ENCODE peak calls at places on chromosomes 6 and 20, in nine cellular contexts. One of them, this sample, is unnamed.
A peak's percentile ranks its signal among the peaks of the same experiment; 100 is the strongest.

GRCh38 chr6:140462495-140463311 is 1088.3 kb upstream of the CITED2 start:
- DNase-seq in sigmoid colon: no peak
- DNase-seq in body of pancreas: peak; percentile 20
- DNase-seq in tibial artery: no peak
- DNase-seq in naive thymus-derived CD4-positive, alpha-beta T cell: no peak
- DNase-seq in brain microvascular endothelial cell: no peak
- DNase-seq in small intestine: peak; percentile 32
- DNase-seq in heart right ventricle: no peak
- DNase-seq in right cardiac atrium: no peak
- DNase-seq in this sample: no peak

GRCh38 chr6:35973670-35974222 is 50.7 kb downstream of the SLC26A8 start:
- DNase-seq in tibial artery: no peak
- DNase-seq in brain microvascular endothelial cell: no peak
- DNase-seq in heart right ventricle: no peak
- DNase-seq in small intestine: peak; percentile 94
- DNase-seq in naive thymus-derived CD4-positive, alpha-beta T cell: no peak
- DNase-seq in body of pancreas: no peak
- DNase-seq in sigmoid colon: no peak
- DNase-seq in right cardiac atrium: no peak
- DNase-seq in this sample: no peak

GRCh38 chr6:82492134-82492533 is 128.5 kb downstream of the TPBG start:
- DNase-seq in sigmoid colon: no peak
- DNase-seq in tibial artery: no peak
- DNase-seq in body of pancreas: no peak
- DNase-seq in right cardiac atrium: no peak
- DNase-seq in brain microvascular endothelial cell: no peak
- DNase-seq in small intestine: no peak
- DNase-seq in naive thymus-derived CD4-positive, alpha-beta T cell: no peak
- DNase-seq in heart right ventricle: no peak
- DNase-seq in this sample: no peak

GRCh38 chr6:39411465-39411864 is 89.0 kb upstream of the KCNK16 start:
- DNase-seq in heart right ventricle: no peak
- DNase-seq in sigmoid colon: no peak
- DNase-seq in naive thymus-derived CD4-positive, alpha-beta T cell: no peak
- DNase-seq in brain microvascular endothelial cell: peak; percentile 69
- DNase-seq in tibial artery: no peak
- DNase-seq in small intestine: no peak
- DNase-seq in right cardiac atrium: no peak
- DNase-seq in body of pancreas: no peak
- DNase-seq in this sample: no peak

GRCh38 chr6:137389150-137389664 is 105.0 kb downstream of the OLIG3 start:
- DNase-seq in brain microvascular endothelial cell: peak; percentile 1
- DNase-seq in right cardiac atrium: no peak
- DNase-seq in heart right ventricle: no peak
- DNase-seq in small intestine: peak; percentile 31
- DNase-seq in body of pancreas: no peak
- DNase-seq in tibial artery: no peak
- DNase-seq in naive thymus-derived CD4-positive, alpha-beta T cell: peak; percentile 65
- DNase-seq in sigmoid colon: no peak
- DNase-seq in this sample: no peak

GRCh38 chr6:36131517-36132220 is 1.4 kb downstream of the MAPK13 start:
- DNase-seq in heart right ventricle: no peak
- DNase-seq in brain microvascular endothelial cell: peak; percentile 77
- DNase-seq in right cardiac atrium: no peak
- DNase-seq in body of pancreas: peak; percentile 87
- DNase-seq in small intestine: peak; percentile 97
- DNase-seq in tibial artery: no peak
- DNase-seq in naive thymus-derived CD4-positive, alpha-beta T cell: peak; percentile 52
- DNase-seq in sigmoid colon: no peak
- DNase-seq in this sample: no peak

GRCh38 chr6:158361961-158362634 is 49.8 kb downstream of the TULP4 start:
- DNase-seq in right cardiac atrium: no peak
- DNase-seq in tibial artery: no peak
- DNase-seq in brain microvascular endothelial cell: no peak
- DNase-seq in sigmoid colon: no peak
- DNase-seq in heart right ventricle: no peak
- DNase-seq in small intestine: no peak
- DNase-seq in body of pancreas: no peak
- DNase-seq in naive thymus-derived CD4-positive, alpha-beta T cell: no peak
- DNase-seq in this sample: no peak

GRCh38 chr6:56050530-56050929 is 175.1 kb upstream of the BMP5 start:
- DNase-seq in naive thymus-derived CD4-positive, alpha-beta T cell: no peak
- DNase-seq in tibial artery: no peak
- DNase-seq in sigmoid colon: no peak
- DNase-seq in small intestine: no peak
- DNase-seq in heart right ventricle: no peak
- DNase-seq in body of pancreas: no peak
- DNase-seq in brain microvascular endothelial cell: no peak
- DNase-seq in right cardiac atrium: no peak
- DNase-seq in this sample: no peak

GRCh38 chr6:75113446-75113845 is 92.4 kb downstream of the COL12A1 start:
- DNase-seq in body of pancreas: no peak
- DNase-seq in right cardiac atrium: no peak
- DNase-seq in naive thymus-derived CD4-positive, alpha-beta T cell: no peak
- DNase-seq in tibial artery: no peak
- DNase-seq in small intestine: no peak
- DNase-seq in heart right ventricle: no peak
- DNase-seq in sigmoid colon: no peak
- DNase-seq in brain microvascular endothelial cell: no peak
- DNase-seq in this sample: no peak

GRCh38 chr6:75109025-75109424 is 96.8 kb downstream of the COL12A1 start:
- DNase-seq in sigmoid colon: no peak
- DNase-seq in naive thymus-derived CD4-positive, alpha-beta T cell: no peak
- DNase-seq in tibial artery: no peak
- DNase-seq in body of pancreas: no peak
- DNase-seq in right cardiac atrium: no peak
- DNase-seq in heart right ventricle: no peak
- DNase-seq in small intestine: no peak
- DNase-seq in brain microvascular endothelial cell: no peak
- DNase-seq in this sample: no peak

GRCh38 chr6:75107913-75108312 is 97.9 kb downstream of the COL12A1 start:
- DNase-seq in naive thymus-derived CD4-positive, alpha-beta T cell: no peak
- DNase-seq in brain microvascular endothelial cell: no peak
- DNase-seq in sigmoid colon: no peak
- DNase-seq in right cardiac atrium: no peak
- DNase-seq in heart right ventricle: no peak
- DNase-seq in tibial artery: no peak
- DNase-seq in small intestine: no peak
- DNase-seq in body of pancreas: no peak
- DNase-seq in this sample: no peak

GRCh38 chr6:75108333-75108974 is 97.4 kb downstream of the COL12A1 start:
- DNase-seq in small intestine: no peak
- DNase-seq in tibial artery: no peak
- DNase-seq in brain microvascular endothelial cell: no peak
- DNase-seq in naive thymus-derived CD4-positive, alpha-beta T cell: no peak
- DNase-seq in heart right ventricle: no peak
- DNase-seq in right cardiac atrium: no peak
- DNase-seq in body of pancreas: no peak
- DNase-seq in sigmoid colon: no peak
- DNase-seq in this sample: no peak

GRCh38 chr6:75109757-75110156 is 96.1 kb downstream of the COL12A1 start:
- DNase-seq in tibial artery: no peak
- DNase-seq in right cardiac atrium: no peak
- DNase-seq in body of pancreas: no peak
- DNase-seq in naive thymus-derived CD4-positive, alpha-beta T cell: no peak
- DNase-seq in brain microvascular endothelial cell: no peak
- DNase-seq in sigmoid colon: no peak
- DNase-seq in heart right ventricle: no peak
- DNase-seq in small intestine: no peak
- DNase-seq in this sample: no peak
- H3K27me3 ChIP-seq in tibial artery: no peaks in the 10 kb centered on the region
- H3K27me3 ChIP-seq in right cardiac atrium: no peaks in the 10 kb centered on the region
- H3K27me3 ChIP-seq in body of pancreas: no peaks in the 10 kb centered on the region
- H3K27me3 ChIP-seq in naive thymus-derived CD4-positive, alpha-beta T cell: no peaks in the 10 kb centered on the region
- H3K27me3 ChIP-seq in brain microvascular endothelial cell: no peaks in the 10 kb centered on the region
- H3K27me3 ChIP-seq in sigmoid colon: no peaks in the 10 kb centered on the region
- H3K27me3 ChIP-seq in heart right ventricle: no peaks in the 10 kb centered on the region
- H3K27me3 ChIP-seq in small intestine: no peaks in the 10 kb centered on the region
- H3K27me3 ChIP-seq in this sample: no peaks in the 10 kb centered on the region

DNA sequence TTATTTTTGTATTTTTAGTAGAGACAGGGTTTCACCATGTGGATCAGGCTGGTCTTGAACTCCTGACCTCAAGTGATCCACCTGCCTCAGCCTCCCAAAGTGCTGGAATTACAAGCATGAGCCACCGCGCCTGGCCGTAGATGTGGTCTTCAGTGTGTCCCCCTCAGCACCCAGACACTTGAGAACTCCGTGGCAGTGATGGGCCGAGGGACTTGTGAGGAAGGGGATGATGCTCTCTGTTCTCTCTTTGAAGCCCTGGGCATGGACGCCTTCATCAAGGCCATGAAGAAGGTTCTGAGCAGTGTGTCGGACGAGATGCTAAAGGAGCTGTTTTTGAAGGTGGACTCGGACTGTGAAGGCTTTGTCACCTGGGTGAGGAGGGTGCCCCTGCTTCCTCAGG is 16.9 kb downstream of the EFCAB8 start:
- DNase-seq in heart right ventricle: no peak
- DNase-seq in body of pancreas: no peak
- DNase-seq in naive thymus-derived CD4-positive, alpha-beta T cell: no peak
- DNase-seq in tibial artery: no peak
- DNase-seq in brain microvascular endothelial cell: no peak
- DNase-seq in right cardiac atrium: no peak
- DNase-seq in sigmoid colon: no peak
- DNase-seq in small intestine: no peak
- DNase-seq in this sample: peak; percentile 79
- H3K27ac ChIP-seq in heart right ventricle: no peak overlapping the region
- H3K27ac ChIP-seq in body of pancreas: no peak overlapping the region
- H3K27ac ChIP-seq in naive thymus-derived CD4-positive, alpha-beta T cell: no peak overlapping the region
- H3K27ac ChIP-seq in tibial artery: no peak overlapping the region
- H3K27ac ChIP-seq in brain microvascular endothelial cell: no peak overlapping the region
- H3K27ac ChIP-seq in right cardiac atrium: no peak overlapping the region
- H3K27ac ChIP-seq in sigmoid colon: no peak overlapping the region
- H3K27ac ChIP-seq in small intestine: no peak overlapping the region
- H3K27ac ChIP-seq in this sample: no peak overlapping the region

GRCh38 chr20:62998449-62998848 is 8.3 kb downstream of the BHLHE23 start:
- DNase-seq in tibial artery: no peak
- DNase-seq in right cardiac atrium: no peak
- DNase-seq in sigmoid colon: no peak
- DNase-seq in brain microvascular endothelial cell: no peak
- DNase-seq in naive thymus-derived CD4-positive, alpha-beta T cell: no peak
- DNase-seq in small intestine: no peak
- DNase-seq in body of pancreas: no peak
- DNase-seq in heart right ventricle: no peak
- DNase-seq in this sample: no peak

GRCh38 chr20:62999580-62999979 is 7.2 kb downstream of the BHLHE23 start:
- DNase-seq in brain microvascular endothelial cell: no peak
- DNase-seq in small intestine: no peak
- DNase-seq in right cardiac atrium: no peak
- DNase-seq in sigmoid colon: no peak
- DNase-seq in tibial artery: no peak
- DNase-seq in naive thymus-derived CD4-positive, alpha-beta T cell: no peak
- DNase-seq in heart right ventricle: no peak
- DNase-seq in body of pancreas: no peak
- DNase-seq in this sample: no peak

GRCh38 chr20:63000036-63000435 is 6.7 kb downstream of the BHLHE23 start:
- DNase-seq in tibial artery: no peak
- DNase-seq in small intestine: no peak
- DNase-seq in sigmoid colon: no peak
- DNase-seq in brain microvascular endothelial cell: no peak
- DNase-seq in heart right ventricle: no peak
- DNase-seq in naive thymus-derived CD4-positive, alpha-beta T cell: no peak
- DNase-seq in body of pancreas: no peak
- DNase-seq in right cardiac atrium: no peak
- DNase-seq in this sample: no peak

GRCh38 chr20:63002511-63002910 is 4.3 kb downstream of the BHLHE23 start:
- DNase-seq in brain microvascular endothelial cell: no peak
- DNase-seq in tibial artery: no peak
- DNase-seq in naive thymus-derived CD4-positive, alpha-beta T cell: no peak
- DNase-seq in right cardiac atrium: no peak
- DNase-seq in body of pancreas: no peak
- DNase-seq in sigmoid colon: no peak
- DNase-seq in heart right ventricle: no peak
- DNase-seq in small intestine: no peak
- DNase-seq in this sample: no peak

GRCh38 chr20:63000958-63001357 is 5.8 kb downstream of the BHLHE23 start:
- DNase-seq in body of pancreas: no peak
- DNase-seq in small intestine: no peak
- DNase-seq in tibial artery: no peak
- DNase-seq in brain microvascular endothelial cell: no peak
- DNase-seq in heart right ventricle: no peak
- DNase-seq in naive thymus-derived CD4-positive, alpha-beta T cell: no peak
- DNase-seq in sigmoid colon: no peak
- DNase-seq in right cardiac atrium: no peak
- DNase-seq in this sample: no peak
- H3K27me3 ChIP-seq in body of pancreas: no peaks in the 10 kb centered on the region
- H3K27me3 ChIP-seq in small intestine: peaks cover 52% of the 10 kb centered on the region
- H3K27me3 ChIP-seq in tibial artery: peaks cover 90% of the 10 kb centered on the region
- H3K27me3 ChIP-seq in brain microvascular endothelial cell: peaks cover 81% of the 10 kb centered on the region
- H3K27me3 ChIP-seq in heart right ventricle: peaks cover 31% of the 10 kb centered on the region
- H3K27me3 ChIP-seq in naive thymus-derived CD4-positive, alpha-beta T cell: peaks cover 11% of the 10 kb centered on the region
- H3K27me3 ChIP-seq in sigmoid colon: peaks cover 79% of the 10 kb centered on the region
- H3K27me3 ChIP-seq in right cardiac atrium: no peaks in the 10 kb centered on the region
- H3K27me3 ChIP-seq in this sample: peaks cover 100% of the 10 kb centered on the region

GRCh38 chr6:144008501-144009245 is 614 bp upstream of the PLAGL1 start:
- DNase-seq in sigmoid colon: no peak
- DNase-seq in tibial artery: no peak
- DNase-seq in brain microvascular endothelial cell: no peak
- DNase-seq in right cardiac atrium: peak; percentile 19
- DNase-seq in naive thymus-derived CD4-positive, alpha-beta T cell: no peak
- DNase-seq in heart right ventricle: no peak
- DNase-seq in body of pancreas: peak; percentile 65
- DNase-seq in small intestine: no peak
- DNase-seq in this sample: no peak

GRCh38 chr6:144006731-144007454 is 1.2 kb downstream of the PLAGL1 start:
- DNase-seq in right cardiac atrium: no peak
- DNase-seq in brain microvascular endothelial cell: peak; percentile 56
- DNase-seq in heart right ventricle: peak; percentile 13
- DNase-seq in sigmoid colon: no peak
- DNase-seq in tibial artery: peak; percentile 67
- DNase-seq in naive thymus-derived CD4-positive, alpha-beta T cell: no peak
- DNase-seq in small intestine: no peak
- DNase-seq in body of pancreas: no peak
- DNase-seq in this sample: no peak

GRCh38 chr6:144007779-144008500 is at the start of gene PLAGL1:
- DNase-seq in body of pancreas: peak; percentile 73
- DNase-seq in naive thymus-derived CD4-positive, alpha-beta T cell: no peak
- DNase-seq in small intestine: peak; percentile 24
- DNase-seq in right cardiac atrium: peak; percentile 84
- DNase-seq in sigmoid colon: peak; percentile 79
- DNase-seq in brain microvascular endothelial cell: peak; percentile 31
- DNase-seq in heart right ventricle: peak; percentile 59
- DNase-seq in tibial artery: peak; percentile 89
- DNase-seq in this sample: peak; percentile 60

GRCh38 chr6:144012534-144012933 is 4.5 kb upstream of the PLAGL1 start:
- DNase-seq in naive thymus-derived CD4-positive, alpha-beta T cell: no peak
- DNase-seq in brain microvascular endothelial cell: peak; percentile 16
- DNase-seq in heart right ventricle: no peak
- DNase-seq in small intestine: no peak
- DNase-seq in tibial artery: no peak
- DNase-seq in right cardiac atrium: no peak
- DNase-seq in body of pancreas: no peak
- DNase-seq in sigmoid colon: no peak
- DNase-seq in this sample: no peak

DNA sequence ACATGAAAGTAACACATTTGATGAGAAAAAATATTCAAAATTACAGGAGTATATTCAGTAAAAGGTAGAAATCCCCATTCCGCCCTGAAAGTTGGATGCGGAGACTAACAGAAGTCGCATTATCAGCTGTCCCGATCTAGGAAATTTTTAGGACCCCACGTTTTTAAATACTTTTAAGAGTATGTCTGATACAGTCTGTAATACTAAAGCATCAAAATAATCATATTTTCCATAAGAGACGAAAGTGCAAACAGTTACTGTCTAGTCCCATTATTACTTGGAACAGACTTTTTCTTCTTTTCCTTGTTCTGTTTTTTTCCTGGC is 642 bp downstream of the PLAGL1 start:
- DNase-seq in naive thymus-derived CD4-positive, alpha-beta T cell: no peak
- DNase-seq in sigmoid colon: no peak
- DNase-seq in heart right ventricle: no peak
- DNase-seq in small intestine: no peak
- DNase-seq in right cardiac atrium: no peak
- DNase-seq in brain microvascular endothelial cell: no peak
- DNase-seq in tibial artery: no peak
- DNase-seq in body of pancreas: no peak
- DNase-seq in this sample: no peak
- H3K27ac ChIP-seq in naive thymus-derived CD4-positive, alpha-beta T cell: no peak overlapping the region
- H3K27ac ChIP-seq in sigmoid colon: peak overlapping the region; percentile 69
- H3K27ac ChIP-seq in heart right ventricle: peak overlapping the region; percentile 73
- H3K27ac ChIP-seq in small intestine: peak overlapping the region; percentile 56
- H3K27ac ChIP-seq in right cardiac atrium: no peak overlapping the region
- H3K27ac ChIP-seq in brain microvascular endothelial cell: peak overlapping the region; percentile 54
- H3K27ac ChIP-seq in tibial artery: peak overlapping the region; percentile 74
- H3K27ac ChIP-seq in body of pancreas: peak overlapping the region; percentile 82
- H3K27ac ChIP-seq in this sample: peak overlapping the region; percentile 17

This sample was measured in RWPE2.